ENCODE peak calls at places on chromosomes 2 and 18, in four cellular contexts. M, E, U and J are unnamed samples. For H3K9me3, the result is how much of the 10 kb centered on the place peaks cover.

GRCh38 chr2:216316743-216317142 is 55.5 kb downstream of the MARCHF4 start:
- DNase-seq in M (peak), E (no peak), U (no peak), J (no peak)

GRCh38 chr2:74528600-74529356 is 728 bp downstream of the AUP1 start:
- DNase-seq in M (no peak), E (no peak), U (no peak), J (no peak)

GRCh38 chr2:151102196-151102692 is 159.4 kb downstream of the RBM43 start:
- DNase-seq in M (no peak), E (no peak), U (no peak), J (no peak)

GRCh38 chr2:233056961-233057605 is 3.1 kb upstream of the INPP5D start:
- DNase-seq in M (no peak), E (no peak), U (no peak), J (no peak)

GRCh38 chr2:31919499-31919898 is 91.3 kb downstream of the MEMO1 start:
- DNase-seq in M (no peak), E (no peak), U (no peak), J (no peak)

GRCh38 chr2:127995725-127996124 is 32.1 kb downstream of the SAP130 start:
- DNase-seq in M (no peak), E (no peak), U (no peak), J (no peak)

GRCh38 chr2:106038598-106039375 is 155.3 kb downstream of the UXS1 start:
- DNase-seq in M (no peak), E (no peak), U (no peak), J (no peak)

GRCh38 chr2:127105656-127106456 is 1.1 kb downstream of the BIN1 start:
- DNase-seq in M (no peak), E (peak), U (no peak), J (no peak)

GRCh38 chr2:161999331-161999730 is 74.7 kb downstream of the DPP4 start:
- DNase-seq in M (no peak), E (no peak), U (no peak), J (no peak)

GRCh38 chr2:69490486-69490885 is 53.3 kb upstream of the NFU1 start:
- DNase-seq in M (no peak), E (no peak), U (no peak), J (no peak)

GRCh38 chr2:112140899-112141622 is 2.9 kb downstream of the FBLN7 start:
- DNase-seq in M (no peak), E (no peak), U (no peak), J (no peak)

GRCh38 chr18:6434987-6435709 is 20.4 kb upstream of the L3MBTL4 start:
- DNase-seq in M (no peak), E (no peak), U (no peak), J (no peak)

GRCh38 chr2:241947401-241947800 is 77.9 kb downstream of the RTP5 start:
- DNase-seq in M (no peak), E (no peak), U (no peak), J (no peak)

GRCh38 chr2:102185347-102185746 is 1.5 kb upstream of the IL1RL2 start:
- DNase-seq in M (no peak), E (no peak), U (no peak), J (no peak)

GRCh38 chr2:27307545-27308358 is 493 bp downstream of the UCN start:
- DNase-seq in M (no peak), E (no peak), U (no peak), J (no peak)

GRCh38 chr2:73252238-73253027 is 18.3 kb downstream of the CCT7 start:
- DNase-seq in M (no peak), E (no peak), U (no peak), J (no peak)

GRCh38 chr2:10400568-10400977 is 47.6 kb downstream of the ODC1 start:
- DNase-seq in M (no peak), E (peak), U (no peak), J (no peak)

GRCh38 chr2:104890092-104890393 is 36.1 kb downstream of the POU3F3 start:
- DNase-seq in M (no peak), E (no peak), U (no peak), J (no peak)
- H3K9me3 ChIP-seq in M (under half), E (under half), U (under half), J (under half)

DNA sequence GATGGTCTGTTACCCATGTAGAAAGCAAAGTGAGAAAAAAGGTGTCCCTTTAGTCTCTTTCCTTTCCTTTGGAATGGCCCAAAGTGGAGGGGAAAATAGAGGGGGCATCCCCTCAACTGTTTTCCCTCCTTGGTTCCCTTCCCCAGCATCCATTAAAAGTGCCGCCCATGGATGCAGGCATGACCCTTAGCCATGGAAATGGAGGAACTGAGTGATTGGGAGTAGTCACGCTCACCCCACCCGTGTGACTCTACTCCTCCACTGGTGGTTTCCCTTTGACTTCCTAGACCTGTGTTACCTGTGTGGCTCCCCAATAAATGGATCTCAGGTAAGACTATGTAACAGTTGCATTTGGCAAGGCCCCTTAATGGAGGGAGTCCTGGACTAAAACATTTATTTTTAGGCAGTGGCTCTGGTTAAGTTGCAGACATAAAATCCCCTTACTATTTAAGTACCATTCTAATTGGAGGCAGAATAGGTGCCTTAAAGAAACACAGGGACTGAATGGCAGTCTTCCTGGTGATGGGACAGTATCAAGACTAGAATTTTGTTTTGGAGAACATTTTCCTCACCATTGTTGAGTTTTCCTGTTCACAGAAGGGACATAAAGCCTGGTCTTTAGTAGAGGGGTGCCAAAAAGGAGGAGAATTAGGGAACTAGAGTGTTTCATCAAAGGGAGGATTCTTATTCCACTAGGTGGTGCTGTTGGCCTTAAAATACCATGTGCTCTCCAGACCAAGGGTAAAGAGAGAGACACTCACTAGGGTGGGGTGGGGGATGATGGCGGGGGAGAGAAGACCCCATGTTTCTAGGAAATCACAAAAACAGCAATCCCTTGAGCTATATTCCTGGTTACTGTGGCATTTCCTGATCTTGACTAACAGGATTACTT is 25.7 kb upstream of the PLA2R1 start:
- DNase-seq in M (no peak), E (no peak), U (peak), J (peak)
- H3K9me3 ChIP-seq in M (under half), E (under half), U (under half), J (under half)

GRCh38 chr2:13212115-13212514 is 495.4 kb downstream of the TRIB2 start:
- DNase-seq in M (no peak), E (no peak), U (no peak), J (no peak)
- H3K9me3 ChIP-seq in M (under half), E (under half), U (under half), J (under half)

GRCh38 chr18:72541871-72542690 is 2.1 kb downstream of the CBLN2 start:
- DNase-seq in M (no peak), E (no peak), U (peak), J (no peak)
- H3K9me3 ChIP-seq in M (under half), E (under half), U (under half), J (under half)

GRCh38 chr2:88875749-88876148 is 184.3 kb downstream of the RPIA start:
- DNase-seq in M (no peak), E (no peak), U (no peak), J (no peak)
- H3K9me3 ChIP-seq in M (under half), E (under half), U (under half), J (under half)

DNA sequence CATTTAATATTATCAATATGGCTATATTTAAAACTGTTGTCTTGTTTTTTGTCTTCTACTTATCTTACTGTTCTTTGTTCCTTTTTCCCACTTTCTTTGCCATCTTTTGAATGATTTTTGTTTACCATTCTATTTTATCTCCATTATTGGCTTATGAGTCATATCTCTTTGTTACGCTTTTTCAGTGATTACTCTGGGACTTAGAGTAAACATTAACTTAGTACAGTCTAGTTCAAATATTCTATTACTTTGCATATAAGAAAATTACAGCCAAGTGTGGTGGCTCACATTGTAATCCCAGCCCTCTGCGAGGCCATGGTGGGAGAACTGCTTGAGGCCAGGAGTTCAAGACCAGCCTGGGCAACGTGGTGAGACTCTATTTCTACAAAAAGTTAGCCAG is 26.1 kb downstream of the ADCY3 start:
- DNase-seq in M (no peak), E (no peak), U (no peak), J (no peak)
- H3K9me3 ChIP-seq in M (under half), E (under half), U (under half), J (under half)